ENCODE peak calls at places on chromosomes 1 and 21, in six cellular contexts. L, V, C, D, E and G are unnamed samples.

GRCh38 chr1:100353988-100354387 is 1.7 kb downstream of the CDC14A start:
- DNase-seq in L (no peak), V (peak; percentile 88), C (no peak), D (peak; percentile 16), E (no peak), G (no peak)

GRCh38 chr1:176574756-176575155 is 111.8 kb downstream of the PAPPA2 start:
- DNase-seq in L (no peak), V (no peak), C (no peak), D (no peak), E (no peak), G (no peak)

GRCh38 chr1:32893198-32894018 is 7.1 kb downstream of the HPCA start:
- DNase-seq in L (peak; percentile 62), V (no peak), C (no peak), D (peak; percentile 68), E (no peak), G (no peak)

GRCh38 chr1:67013573-67013972 is 40.4 kb downstream of the SLC35D1 start:
- DNase-seq in L (no peak), V (no peak), C (peak; percentile 68), D (no peak), E (no peak), G (no peak)

GRCh38 chr1:164886101-164886500 is 327.1 kb downstream of the PBX1 start:
- DNase-seq in L (no peak), V (peak; percentile 84), C (no peak), D (no peak), E (no peak), G (no peak)

GRCh38 chr1:2108213-2108876 is 58.1 kb downstream of the PRKCZ start:
- DNase-seq in L (no peak), V (no peak), C (peak; percentile 16), D (peak; percentile 87), E (peak; percentile 15), G (peak; percentile 71)

GRCh38 chr1:153380711-153381110 is 5.3 kb upstream of the S100A12 start:
- DNase-seq in L (no peak), V (no peak), C (no peak), D (no peak), E (no peak), G (no peak)

GRCh38 chr21:38982804-38983203 is 177.1 kb downstream of the ETS2 start:
- DNase-seq in L (no peak), V (no peak), C (no peak), D (no peak), E (no peak), G (no peak)

GRCh38 chr1:2103266-2103900 is 53.2 kb downstream of the PRKCZ start:
- DNase-seq in L (no peak), V (no peak), C (no peak), D (no peak), E (peak; percentile 1), G (no peak)

GRCh38 chr1:183023146-183023600 is at the start of gene LAMC1:
- DNase-seq in L (peak; percentile 78), V (peak; percentile 60), C (peak; percentile 49), D (peak; percentile 97), E (peak; percentile 83), G (peak; percentile 96)

GRCh38 chr1:51247022-51247421 is 10.9 kb downstream of the RNF11 start:
- DNase-seq in L (no peak), V (no peak), C (no peak), D (no peak), E (no peak), G (no peak)

GRCh38 chr1:51249445-51249844 is 13.4 kb downstream of the RNF11 start:
- DNase-seq in L (no peak), V (no peak), C (no peak), D (no peak), E (no peak), G (no peak)

GRCh38 chr1:51252366-51252765 is 16.3 kb downstream of the RNF11 start:
- DNase-seq in L (no peak), V (no peak), C (no peak), D (no peak), E (no peak), G (no peak)

GRCh38 chr1:51242546-51242945 is 6.5 kb downstream of the RNF11 start:
- DNase-seq in L (no peak), V (no peak), C (no peak), D (no peak), E (no peak), G (no peak)

GRCh38 chr1:51247499-51247898 is 11.4 kb downstream of the RNF11 start:
- DNase-seq in L (no peak), V (no peak), C (no peak), D (no peak), E (no peak), G (no peak)
- TF ChIP-seq CTCF in L (no peak), V (no peak), C (no peak), D (no peak), E (no peak), G (no peak)

DNA sequence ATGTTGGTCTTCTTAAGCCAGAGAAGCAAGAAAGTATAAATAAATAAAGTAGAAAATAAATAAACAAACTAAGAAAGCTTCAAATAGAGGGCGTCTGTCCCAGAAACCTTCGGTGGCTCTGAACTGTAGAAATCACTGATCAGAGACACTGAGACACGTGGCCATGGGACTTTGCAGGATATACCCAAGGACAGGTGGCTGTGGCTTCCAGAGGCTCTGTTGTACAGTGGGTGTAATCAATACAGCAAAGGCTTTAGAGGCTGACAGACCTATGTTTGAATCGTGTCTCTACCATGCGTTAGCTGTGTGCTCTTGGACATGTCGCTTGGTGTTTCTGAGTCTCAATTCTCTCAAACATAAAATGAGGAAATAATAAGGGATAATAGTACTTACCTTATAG is 41.0 kb upstream of the EPS15 start:
- DNase-seq in L (no peak), V (no peak), C (no peak), D (no peak), E (no peak), G (no peak)
- H3K4me3 ChIP-seq in L (no peak overlapping the region), V (peak overlapping the region; percentile 45), C (no peak overlapping the region), D (no peak overlapping the region), E (no peak overlapping the region), G (no peak overlapping the region)

GRCh38 chr1:156410740-156411139 is 41.7 kb downstream of the RHBG start:
- DNase-seq in L (no peak), V (no peak), C (no peak), D (no peak), E (no peak), G (no peak)
- H3K27me3 ChIP-seq in L (no peaks in the 10 kb centered on the region), V (no peaks in the 10 kb centered on the region), C (peaks cover 67% of the 10 kb centered on the region), D (no peaks in the 10 kb centered on the region), E (peaks cover 94% of the 10 kb centered on the region), G (no peaks in the 10 kb centered on the region)

GRCh38 chr1:221431068-221431651 is 310.7 kb downstream of the DUSP10 start:
- DNase-seq in L (no peak), V (no peak), C (no peak), D (no peak), E (no peak), G (no peak)
- TF ChIP-seq CTCF in L (no peak), V (no peak), C (peak; percentile 37), D (peak; percentile 36), E (peak; percentile 28), G (peak; percentile 22)

GRCh38 chr1:5125208-5125607 is 470.8 kb downstream of the AJAP1 start:
- DNase-seq in L (no peak), V (no peak), C (no peak), D (no peak), E (no peak), G (no peak)
- H3K4me3 ChIP-seq in L (no peak overlapping the region), V (no peak overlapping the region), C (no peak overlapping the region), D (no peak overlapping the region), E (no peak overlapping the region), G (no peak overlapping the region)

GRCh38 chr1:112508242-112509004 is at the start of gene WNT2B:
- DNase-seq in L (no peak), V (no peak), C (no peak), D (peak; percentile 85), E (no peak), G (peak; percentile 36)

GRCh38 chr1:112511897-112512296 is 3.1 kb downstream of the WNT2B start:
- DNase-seq in L (no peak), V (no peak), C (no peak), D (peak; percentile 22), E (no peak), G (no peak)

GRCh38 chr1:112509660-112510178 is 954 bp downstream of the WNT2B start:
- DNase-seq in L (no peak), V (no peak), C (no peak), D (no peak), E (no peak), G (no peak)

GRCh38 chr1:112509005-112509659 is 367 bp downstream of the WNT2B start:
- DNase-seq in L (no peak), V (no peak), C (no peak), D (no peak), E (no peak), G (no peak)

GRCh38 chr1:112510340-112510739 is 1.6 kb downstream of the WNT2B start:
- DNase-seq in L (no peak), V (peak; percentile 25), C (no peak), D (no peak), E (no peak), G (no peak)
- H3K27me3 ChIP-seq in L (peaks cover 6% of the 10 kb centered on the region), V (peaks cover 11% of the 10 kb centered on the region), C (peaks cover 51% of the 10 kb centered on the region), D (no peaks in the 10 kb centered on the region), E (peaks cover 22% of the 10 kb centered on the region), G (peaks cover 32% of the 10 kb centered on the region)

GRCh38 chr21:31873696-31874599 is 1.1 kb downstream of the HUNK start:
- DNase-seq in L (peak; percentile 22), V (no peak), C (no peak), D (peak; percentile 91), E (peak; percentile 60), G (peak; percentile 80)
- TF ChIP-seq CTCF in L (peak; percentile 56), V (no peak), C (peak; percentile 39), D (peak; percentile 61), E (peak; percentile 62), G (peak; percentile 60)

DNA sequence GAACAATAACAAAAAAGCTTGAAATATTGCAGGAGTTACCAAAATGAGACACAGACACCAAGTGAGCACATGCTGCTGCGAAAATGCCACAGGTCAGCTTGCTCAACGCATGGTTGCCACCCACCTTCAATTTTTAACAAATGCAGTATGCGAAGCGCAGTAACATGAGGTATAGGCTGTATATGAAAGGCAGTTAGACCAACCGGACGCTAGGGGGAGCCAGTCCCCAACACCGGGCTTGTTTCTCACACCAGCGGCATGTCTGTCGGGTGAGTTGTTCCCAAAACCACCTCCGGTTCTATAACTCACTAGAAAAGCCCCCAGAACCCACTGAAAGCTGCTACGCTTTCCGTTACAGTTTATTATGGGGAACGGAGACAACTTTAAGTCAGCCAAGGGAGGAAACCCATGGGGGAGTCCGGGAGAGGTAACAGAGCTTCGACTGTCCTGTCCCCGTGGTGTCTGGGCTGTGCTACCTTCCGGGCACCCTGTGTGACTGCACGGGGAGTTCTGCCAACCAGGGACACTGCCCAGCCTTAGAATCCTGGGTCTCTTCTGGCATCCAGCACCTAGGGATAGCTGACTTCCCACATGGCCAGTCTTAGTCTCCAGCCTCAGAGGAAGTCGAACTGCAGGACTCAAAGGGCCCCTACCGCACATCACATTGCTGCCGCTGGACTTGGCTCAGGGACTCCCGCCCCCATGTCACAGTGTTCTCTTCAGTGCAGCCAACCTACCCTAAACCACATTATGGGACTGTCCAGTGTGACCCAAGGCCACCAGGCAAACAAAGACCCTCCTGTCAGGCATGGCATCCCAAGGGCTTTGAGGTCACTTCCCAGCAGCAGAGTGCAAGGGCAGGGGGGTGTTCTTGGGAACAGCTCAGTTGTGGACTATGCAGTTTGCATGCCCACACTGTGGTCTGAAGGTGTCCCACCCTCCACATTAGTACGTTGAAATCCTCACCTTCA is 14.0 kb downstream of the RNF187 start:
- DNase-seq in L (peak; percentile 72), V (peak; percentile 46), C (peak; percentile 70), D (peak; percentile 84), E (peak; percentile 75), G (peak; percentile 82)
- H3K4me3 ChIP-seq in L (no peak overlapping the region), V (no peak overlapping the region), C (no peak overlapping the region), D (no peak overlapping the region), E (no peak overlapping the region), G (peak overlapping the region; percentile 51)